ENCODE peak calls at places on chromosomes 3 and 15, in six cellular contexts. O, T, F, M, L and P are unnamed samples.

GRCh38 chr15:100114100-100114499 is 227.7 kb downstream of the ADAMTS17 start:
- DNase-seq in T (no peak), M (no peak), L (no peak), O (no peak), F (no peak), P (no peak)

GRCh38 chr3:184574552-184575430 is 13.2 kb downstream of the EPHB3 start:
- DNase-seq in F (peak; percentile 82), M (no peak), T (no peak), L (no peak), O (no peak), P (peak; percentile 85)

GRCh38 chr3:195558602-195559001 is 15.5 kb upstream of the PPP1R2 start:
- DNase-seq in T (peak; percentile 52), M (peak; percentile 49), L (peak; percentile 41), O (no peak), F (no peak), P (no peak)

GRCh38 chr3:107942244-107942643 is 148.6 kb downstream of the CD47 start:
- DNase-seq in M (no peak), T (no peak), L (no peak), F (no peak), O (no peak), P (no peak)

GRCh38 chr3:20574746-20575145 is 388.7 kb upstream of the SGO1 start:
- DNase-seq in O (no peak), L (no peak), F (no peak), T (no peak), M (no peak), P (no peak)

GRCh38 chr3:177463863-177464262 is 266.6 kb upstream of the TBL1XR1 start:
- DNase-seq in L (no peak), F (no peak), T (no peak), O (no peak), M (no peak), P (peak; percentile 27)

GRCh38 chr15:39184701-39185390 is 396.0 kb upstream of the THBS1 start:
- DNase-seq in F (no peak), L (no peak), O (no peak), T (no peak), M (no peak), P (no peak)

GRCh38 chr3:156174229-156174847 is 54.0 kb downstream of the KCNAB1 start:
- DNase-seq in F (no peak), L (no peak), O (no peak), M (peak; percentile 8), T (peak; percentile 16), P (no peak)

GRCh38 chr3:177290633-177291032 is 93.4 kb upstream of the TBL1XR1 start:
- DNase-seq in L (no peak), T (no peak), O (no peak), M (no peak), F (no peak), P (no peak)

GRCh38 chr15:90165659-90166489 is 35.3 kb upstream of the SEMA4B start:
- DNase-seq in F (no peak), T (peak; percentile 98), M (peak; percentile 95), O (peak; percentile 64), L (peak; percentile 79), P (no peak)

GRCh38 chr3:133955892-133956291 is 60.2 kb upstream of the RAB6B start:
- DNase-seq in F (no peak), T (no peak), L (no peak), M (no peak), O (no peak), P (no peak)

GRCh38 chr3:57944313-57944580 is 64.0 kb upstream of the FLNB start:
- DNase-seq in L (no peak), T (no peak), M (peak; percentile 40), F (no peak), O (no peak), P (no peak)

GRCh38 chr3:73503781-73504180 is 121.0 kb downstream of the PDZRN3 start:
- DNase-seq in M (no peak), O (no peak), F (no peak), T (no peak), L (no peak), P (no peak)

GRCh38 chr3:37595784-37596180 is 265.9 kb upstream of the CTDSPL start:
- DNase-seq in O (no peak), M (no peak), T (no peak), F (no peak), L (no peak), P (no peak)

GRCh38 chr3:46895204-46895660 is 17.7 kb downstream of the PTH1R start:
- DNase-seq in F (peak; percentile 80), M (peak; percentile 36), O (peak; percentile 34), L (peak; percentile 85), T (peak; percentile 37), P (no peak)

GRCh38 chr3:155391104-155391503 is 97.6 kb upstream of the STRIT1 start:
- DNase-seq in O (no peak), M (no peak), F (no peak), L (no peak), T (no peak), P (no peak)

GRCh38 chr3:140341817-140342403 is 336.0 kb upstream of the TRIM42 start:
- DNase-seq in M (no peak), L (no peak), O (no peak), T (no peak), F (peak; percentile 60), P (no peak)

GRCh38 chr3:150495563-150496168 is 50.6 kb downstream of the SERP1 start:
- DNase-seq in F (no peak), M (peak; percentile 32), O (no peak), T (peak; percentile 35), L (peak; percentile 44), P (no peak)

GRCh38 chr15:40302981-40303380 is 4.8 kb downstream of the PLCB2 start:
- DNase-seq in T (no peak), F (no peak), O (no peak), L (no peak), M (no peak), P (no peak)

GRCh38 chr15:70227122-70227521 is 129.4 kb upstream of the TLE3 start:
- DNase-seq in L (no peak), F (no peak), T (no peak), M (no peak), O (no peak), P (no peak)

GRCh38 chr3:37453393-37454391 is 279.3 kb upstream of the LRRFIP2 start:
- DNase-seq in M (peak; percentile 10), L (no peak), O (no peak), T (no peak), F (peak; percentile 58), P (no peak)

GRCh38 chr3:183487896-183488295 is 59.5 kb upstream of the MCF2L2 start:
- DNase-seq in T (no peak), M (no peak), L (no peak), F (no peak), O (no peak), P (no peak)

GRCh38 chr3:183487046-183487445 is 58.6 kb upstream of the MCF2L2 start:
- DNase-seq in L (no peak), T (no peak), M (no peak), O (no peak), F (peak; percentile 35), P (no peak)

GRCh38 chr3:183489455-183490210 is 61.2 kb upstream of the MCF2L2 start:
- DNase-seq in O (no peak), T (no peak), M (no peak), F (no peak), L (no peak), P (no peak)

GRCh38 chr3:183490211-183490601 is 61.8 kb upstream of the MCF2L2 start:
- DNase-seq in O (no peak), F (peak; percentile 44), M (no peak), T (no peak), L (no peak), P (no peak)

GRCh38 chr3:183488343-183488742 is 59.9 kb upstream of the MCF2L2 start:
- DNase-seq in M (no peak), F (peak; percentile 32), L (no peak), O (no peak), T (no peak), P (no peak)
- TF ChIP-seq YY1 in M (no peak), F (no peak), L (no peak), O (no peak), T (no peak), P (no peak)

GRCh38 chr3:33007776-33008175 is 56.3 kb downstream of the CCR4 start:
- DNase-seq in O (no peak), L (no peak), T (no peak), F (no peak), M (no peak), P (no peak)

GRCh38 chr3:33004961-33005360 is 53.5 kb downstream of the CCR4 start:
- DNase-seq in L (no peak), O (no peak), T (no peak), F (no peak), M (no peak), P (peak; percentile 27)

GRCh38 chr3:33006081-33006480 is 54.6 kb downstream of the CCR4 start:
- DNase-seq in O (no peak), F (peak; percentile 65), M (no peak), T (no peak), L (no peak), P (peak; percentile 11)

GRCh38 chr3:33008282-33008681 is 56.8 kb downstream of the CCR4 start:
- DNase-seq in L (peak; percentile 67), O (no peak), F (no peak), T (no peak), M (no peak), P (no peak)

GRCh38 chr3:33006571-33007286 is 55.3 kb downstream of the CCR4 start:
- DNase-seq in O (no peak), M (no peak), F (no peak), L (no peak), T (no peak), P (no peak)
- H3K27me3 ChIP-seq in O (no peaks in the 10 kb centered on the region), M (no peaks in the 10 kb centered on the region), F (no peaks in the 10 kb centered on the region), L (no peaks in the 10 kb centered on the region), T (no peaks in the 10 kb centered on the region), P (no peaks in the 10 kb centered on the region)

GRCh38 chr15:78808550-78808949 is 2.7 kb downstream of the ADAMTS7 start:
- DNase-seq in M (peak; percentile 39), O (no peak), T (peak; percentile 34), L (peak; percentile 48), F (no peak), P (no peak)
- TF ChIP-seq ZNF274 in M (no peak), O (no peak), T (no peak), L (no peak), F (no peak), P (no peak)

GRCh38 chr15:29087521-29088285 is 181.9 kb downstream of the NSMCE3 start:
- DNase-seq in T (no peak), M (no peak), L (no peak), F (no peak), O (no peak), P (no peak)

GRCh38 chr15:29086891-29087290 is 182.7 kb downstream of the NSMCE3 start:
- DNase-seq in F (no peak), O (no peak), L (no peak), M (no peak), T (no peak), P (no peak)

GRCh38 chr15:29088666-29089065 is 181.0 kb downstream of the NSMCE3 start:
- DNase-seq in M (no peak), T (no peak), L (no peak), O (no peak), F (no peak), P (no peak)

GRCh38 chr15:29083858-29084257 is 185.8 kb downstream of the NSMCE3 start:
- DNase-seq in L (no peak), T (no peak), F (no peak), O (no peak), M (no peak), P (no peak)

DNA sequence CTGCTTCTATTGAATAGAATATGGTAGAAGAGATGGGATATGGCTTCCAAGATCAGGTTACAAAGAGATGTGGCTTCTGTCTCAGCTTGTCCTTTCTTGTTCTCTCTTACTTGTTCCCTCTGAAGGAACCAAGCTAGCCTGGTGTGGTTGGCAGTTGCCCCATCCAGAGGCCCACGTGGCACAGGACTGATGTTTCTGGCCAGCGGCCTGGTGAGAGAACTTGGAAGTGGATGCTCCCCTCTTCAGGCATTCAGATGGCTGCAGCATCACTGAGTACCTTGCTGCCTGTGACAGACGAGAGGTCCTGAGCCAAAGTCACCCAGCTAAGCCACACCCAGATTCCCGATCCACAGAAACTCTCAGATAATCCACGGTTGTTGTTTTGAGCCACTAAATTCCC is 183.6 kb downstream of the NSMCE3 start:
- DNase-seq in L (no peak), M (no peak), T (no peak), O (no peak), F (no peak), P (no peak)
- TF ChIP-seq YY1 in L (no peak), M (no peak), T (no peak), O (no peak), F (no peak), P (no peak)